ENCODE peak calls at places on chromosomes 11 and 22, in four cellular contexts. F is psoas muscle; B is GM23248; Q is naive thymus-derived CD4-positive, alpha-beta T cell. D is an unnamed sample.
A peak's percentile ranks its signal among the peaks of the same experiment; 100 is the strongest.

GRCh38 chr11:108693852-108694251 is 29.0 kb downstream of the DDX10 start:
- DNase-seq in B (peak; percentile 83), F (no peak), Q (no peak), D (no peak)

GRCh38 chr22:47901911-47902310 is 1139.5 kb downstream of the TBC1D22A start:
- DNase-seq in Q (no peak), F (no peak), B (no peak), D (no peak)

GRCh38 chr11:115552151-115552550 is 47.9 kb upstream of the CADM1 start:
- DNase-seq in F (no peak), Q (no peak), B (no peak), D (no peak)

GRCh38 chr11:15622231-15622890 is 507.6 kb downstream of the INSC start:
- DNase-seq in B (no peak), F (no peak), Q (no peak), D (no peak)

GRCh38 chr22:33105501-33105911 is 47.3 kb upstream of the SYN3 start:
- DNase-seq in B (peak; percentile 91), Q (no peak), F (no peak), D (no peak)

GRCh38 chr11:77473001-77473800 is 693 bp downstream of the PAK1 start:
- DNase-seq in F (peak; percentile 72), B (peak; percentile 49), Q (peak; percentile 68), D (peak; percentile 23)

GRCh38 chr11:78217650-78218541 is 29.2 kb downstream of the USP35 start:
- DNase-seq in F (no peak), Q (no peak), B (no peak), D (no peak)

GRCh38 chr11:48017105-48017874 is 36.9 kb downstream of the PTPRJ start:
- DNase-seq in Q (peak; percentile 60), F (no peak), B (no peak), D (peak; percentile 34)

GRCh38 chr11:114168691-114169090 is 109.2 kb downstream of the ZBTB16 start:
- DNase-seq in F (peak; percentile 56), B (no peak), Q (no peak), D (no peak)

GRCh38 chr11:119638851-119639250 is 90.1 kb downstream of the NECTIN1 start:
- DNase-seq in Q (no peak), B (no peak), F (no peak), D (no peak)

GRCh38 chr11:47393163-47394049 is 15.0 kb upstream of the SLC39A13 start:
- DNase-seq in F (peak; percentile 81), B (peak; percentile 89), Q (no peak), D (no peak)

GRCh38 chr11:64355078-64355940 is 3.7 kb upstream of the RPS6KA4 start:
- DNase-seq in Q (peak; percentile 52), B (peak; percentile 93), F (peak; percentile 91), D (no peak)

GRCh38 chr11:111417766-111418435 is 38.8 kb upstream of the POU2AF1 start:
- DNase-seq in Q (no peak), F (peak; percentile 84), B (peak; percentile 48), D (no peak)

GRCh38 chr11:22193348-22194051 is 615 bp downstream of the ANO5 start:
- DNase-seq in F (peak; percentile 60), Q (no peak), B (peak; percentile 1), D (no peak)

GRCh38 chr22:21947040-21948014 is 5.3 kb downstream of the PPM1F start:
- DNase-seq in F (no peak), B (peak; percentile 75), Q (no peak), D (no peak)

GRCh38 chr22:27534720-27535125 is 266.8 kb downstream of the MN1 start:
- DNase-seq in Q (no peak), B (peak; percentile 96), F (no peak), D (no peak)

GRCh38 chr11:64349404-64349803 is 9.4 kb downstream of the CCDC88B start:
- DNase-seq in Q (no peak), F (no peak), B (no peak), D (no peak)

GRCh38 chr11:118641463-118642019 is 34.1 kb downstream of the PHLDB1 start:
- DNase-seq in Q (no peak), F (no peak), B (no peak), D (no peak)

GRCh38 chr11:73321342-73322110 is 13.4 kb downstream of the ARHGEF17 start:
- DNase-seq in Q (no peak), F (peak; percentile 77), B (peak; percentile 61), D (no peak)

GRCh38 chr11:12167098-12167999 is 57.0 kb downstream of the MICAL2 start:
- DNase-seq in Q (no peak), B (peak; percentile 89), F (no peak), D (no peak)

GRCh38 chr11:126502982-126503381 is 147.5 kb downstream of the ST3GAL4 start:
- DNase-seq in B (no peak), F (no peak), Q (no peak), D (no peak)

GRCh38 chr22:19667872-19668740 is 46.2 kb upstream of the SEPTIN5 start:
- DNase-seq in B (no peak), Q (no peak), F (no peak), D (no peak)

GRCh38 chr11:123469089-123469488 is 39.0 kb downstream of the GRAMD1B start:
- DNase-seq in Q (no peak), F (no peak), B (no peak), D (no peak)

GRCh38 chr11:105693075-105693474 is 83.2 kb downstream of the GRIA4 start:
- DNase-seq in F (no peak), B (no peak), Q (no peak), D (no peak)

GRCh38 chr11:3093281-3094191 is 36.3 kb upstream of the CARS1 start:
- DNase-seq in F (peak; percentile 59), B (no peak), Q (no peak), D (no peak)

GRCh38 chr11:3092603-3093141 is 35.4 kb upstream of the CARS1 start:
- DNase-seq in B (no peak), Q (no peak), F (peak; percentile 47), D (no peak)

GRCh38 chr11:3096909-3097395 is 39.7 kb upstream of the CARS1 start:
- DNase-seq in B (no peak), Q (no peak), F (no peak), D (no peak)

GRCh38 chr11:3094223-3094824 is 37.1 kb upstream of the CARS1 start:
- DNase-seq in B (no peak), Q (no peak), F (no peak), D (no peak)

GRCh38 chr11:3095712-3096361 is 38.6 kb upstream of the CARS1 start:
- DNase-seq in F (peak; percentile 39), B (peak; percentile 85), Q (no peak), D (no peak)
- H3K36me3 ChIP-seq in F (no peaks in the 10 kb centered on the region), B (no peaks in the 10 kb centered on the region), Q (no peaks in the 10 kb centered on the region), D (no peaks in the 10 kb centered on the region)

GRCh38 chr11:59644528-59644927 is 24.3 kb downstream of the PATL1 start:
- DNase-seq in F (no peak), Q (no peak), B (no peak), D (no peak)

GRCh38 chr11:59643390-59643789 is 25.4 kb downstream of the PATL1 start:
- DNase-seq in F (no peak), Q (no peak), B (no peak), D (no peak)

GRCh38 chr11:59641156-59641555 is 25.6 kb upstream of the OSBP start:
- DNase-seq in F (no peak), B (peak; percentile 26), Q (no peak), D (no peak)
- H3K36me3 ChIP-seq in F (peaks cover 21% of the 10 kb centered on the region), B (peaks cover 92% of the 10 kb centered on the region), Q (peaks cover 87% of the 10 kb centered on the region), D (peaks cover 91% of the 10 kb centered on the region)

GRCh38 chr11:121486054-121486453 is 33.3 kb upstream of the SORL1-AS1 start:
- DNase-seq in F (no peak), B (no peak), Q (no peak), D (no peak)

GRCh38 chr11:121488641-121489040 is 35.9 kb upstream of the SORL1-AS1 start:
- DNase-seq in Q (no peak), F (no peak), B (no peak), D (no peak)

GRCh38 chr11:121488145-121488544 is 35.4 kb upstream of the SORL1-AS1 start:
- DNase-seq in B (no peak), Q (no peak), F (no peak), D (no peak)

GRCh38 chr11:121487191-121487590 is 34.4 kb upstream of the SORL1-AS1 start:
- DNase-seq in B (no peak), Q (no peak), F (no peak), D (no peak)

DNA sequence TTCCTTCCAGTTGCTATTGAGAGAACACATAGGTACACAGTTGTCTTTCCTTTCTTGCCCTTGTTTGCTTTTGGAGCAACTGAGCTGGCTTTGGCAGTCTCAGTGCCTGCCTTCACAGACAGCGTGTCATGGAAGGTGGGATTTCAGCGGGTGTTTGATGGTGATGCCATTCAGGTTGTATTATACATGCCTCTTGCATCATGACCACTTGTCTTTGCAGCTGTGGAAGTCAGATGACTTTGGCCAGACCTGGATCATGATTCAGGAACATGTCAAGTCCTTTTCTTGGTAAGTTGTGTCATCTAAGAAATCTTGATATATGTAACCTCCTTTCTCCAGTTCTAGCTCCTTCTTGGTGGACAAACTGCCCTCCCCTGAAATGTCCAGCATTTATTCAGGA is 37.1 kb upstream of the SORL1-AS1 start:
- DNase-seq in Q (no peak), F (no peak), B (no peak), D (no peak)
- H3K36me3 ChIP-seq in Q (peaks cover 62% of the 10 kb centered on the region), F (no peaks in the 10 kb centered on the region), B (no peaks in the 10 kb centered on the region), D (peaks cover 61% of the 10 kb centered on the region)

GRCh38 chr11:130470832-130471706 is 22.6 kb downstream of the ADAMTS15 start:
- DNase-seq in F (no peak), B (no peak), Q (no peak), D (no peak)

GRCh38 chr11:130472434-130472961 is 24.1 kb downstream of the ADAMTS15 start:
- DNase-seq in B (no peak), F (no peak), Q (no peak), D (no peak)

GRCh38 chr11:130473795-130474377 is 25.4 kb downstream of the ADAMTS15 start:
- DNase-seq in Q (no peak), F (no peak), B (no peak), D (no peak)

GRCh38 chr11:130473056-130473794 is 24.8 kb downstream of the ADAMTS15 start:
- DNase-seq in B (no peak), F (no peak), Q (no peak), D (no peak)

GRCh38 chr11:130471731-130472433 is 23.4 kb downstream of the ADAMTS15 start:
- DNase-seq in F (no peak), B (no peak), Q (no peak), D (no peak)
- H3K36me3 ChIP-seq in F (no peaks in the 10 kb centered on the region), B (no peaks in the 10 kb centered on the region), Q (no peaks in the 10 kb centered on the region), D (no peaks in the 10 kb centered on the region)

DNA sequence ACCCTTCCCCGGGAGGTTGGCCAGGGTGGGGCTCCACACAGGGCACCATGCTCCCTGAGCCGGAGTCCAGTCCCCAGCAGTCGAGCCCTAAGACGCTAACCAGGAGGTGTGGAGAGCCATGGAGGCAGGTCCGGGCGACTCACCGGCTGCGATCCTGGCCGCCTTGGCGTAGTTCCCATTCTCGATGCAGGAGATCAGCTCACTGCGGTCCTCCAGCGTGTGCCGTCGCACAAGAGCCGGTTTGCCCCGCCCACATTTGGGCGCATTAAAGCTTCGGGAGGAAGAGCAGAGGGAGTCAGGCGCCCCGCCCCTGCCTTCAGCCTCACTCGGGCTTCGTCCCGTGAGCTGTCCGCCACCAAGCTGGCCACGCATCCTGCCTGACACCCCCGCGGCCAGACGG is 50.8 kb downstream of the BRD1 start:
- DNase-seq in F (no peak), B (no peak), Q (no peak), D (no peak)
- H3K36me3 ChIP-seq in F (no peaks in the 10 kb centered on the region), B (peaks cover 19% of the 10 kb centered on the region), Q (peaks cover 84% of the 10 kb centered on the region), D (peaks cover 52% of the 10 kb centered on the region)

D was measured in effector memory CD4-positive, alpha-beta T cell.